ENCODE peak calls at places on chromosome 5, in four cellular contexts. M is IMR-90, C is endothelial cell of umbilical vein, E is K562. F is an unnamed sample.

GRCh38 chr5:134792287-134792686 is 33.7 kb downstream of the DDX46 start:
- DNase-seq in M (no peak), C (no peak), E (no peak), F (no peak)

GRCh38 chr5:141657937-141658545 is 6.8 kb upstream of the FCHSD1 start:
- DNase-seq in M (peak), C (peak), E (peak), F (no peak)

GRCh38 chr5:66143473-66144073 is 527 bp upstream of the SREK1 start:
- DNase-seq in M (no peak), C (no peak), E (peak), F (no peak)

GRCh38 chr5:124963236-124963929 is 216.9 kb upstream of the ZNF608 start:
- DNase-seq in M (peak), C (no peak), E (no peak), F (no peak)

GRCh38 chr5:107157811-107158210 is 512.9 kb downstream of the EFNA5 start:
- DNase-seq in M (no peak), C (no peak), E (no peak), F (no peak)

GRCh38 chr5:151917931-151918330 is 6.7 kb downstream of the GLRA1 start:
- DNase-seq in M (no peak), C (no peak), E (no peak), F (no peak)

GRCh38 chr5:106241409-106241808 is 1429.3 kb downstream of the EFNA5 start:
- DNase-seq in M (no peak), C (peak), E (no peak), F (no peak)

GRCh38 chr5:87195104-87195581 is 72.5 kb upstream of the RASA1 start:
- DNase-seq in M (peak), C (peak), E (no peak), F (peak)

DNA sequence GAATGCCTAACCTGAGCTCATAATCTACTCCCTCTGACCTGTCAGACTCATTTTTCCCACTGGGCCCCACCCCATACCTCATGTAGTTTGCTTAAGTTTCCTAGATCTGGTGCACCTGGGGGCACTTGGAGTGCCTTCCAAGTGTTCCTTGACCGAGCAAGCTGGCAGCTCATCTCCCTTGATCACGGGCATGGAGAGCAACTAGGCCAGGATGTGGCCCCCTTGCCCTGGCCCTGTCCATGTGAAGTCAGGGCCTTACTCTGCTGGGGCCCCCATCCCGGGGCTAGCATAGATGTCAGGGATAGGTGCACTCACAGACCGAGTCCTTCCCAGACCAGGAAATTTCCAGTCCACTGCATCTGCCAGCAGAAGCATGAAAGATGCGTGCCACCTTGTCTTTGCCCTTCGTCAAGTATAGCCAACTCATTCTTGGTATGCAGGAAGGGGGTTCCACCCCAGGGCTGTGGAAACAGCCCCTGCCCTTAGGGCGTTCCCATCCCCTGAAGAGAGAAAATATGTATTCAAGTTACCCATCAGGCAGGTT is 41.9 kb downstream of the SLC22A5 start:
- DNase-seq in M (no peak), C (no peak), E (no peak), F (no peak)
- TF ChIP-seq FOS in M (no peak), C (no peak), E (no peak), F (no peak)

DNA sequence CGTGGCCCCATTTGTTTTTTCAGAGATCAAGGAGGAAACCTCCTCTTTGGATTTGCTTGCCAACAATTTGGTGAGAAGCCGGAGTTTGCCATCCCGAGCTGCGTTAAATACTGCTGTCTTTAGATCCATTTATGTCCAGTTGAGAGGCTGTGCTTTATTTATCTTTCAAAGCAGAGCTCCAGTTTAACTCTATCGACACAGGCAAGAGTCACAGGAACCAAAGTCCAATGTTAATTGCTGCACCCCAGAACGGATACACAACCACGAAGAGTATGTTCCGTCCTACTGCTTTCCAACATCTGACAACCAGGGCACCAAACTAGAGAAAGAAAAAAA is 1.2 kb downstream of the FEM1C start:
- DNase-seq in M (no peak), C (no peak), E (no peak), F (no peak)
- TF ChIP-seq FOS in M (no peak), C (no peak), E (no peak), F (no peak)

GRCh38 chr5:137073192-137073591 is 425.9 kb downstream of the SPOCK1 start:
- DNase-seq in M (peak), C (peak), E (no peak), F (no peak)

GRCh38 chr5:137075163-137075970 is 423.8 kb downstream of the SPOCK1 start:
- DNase-seq in M (peak), C (peak), E (peak), F (no peak)

GRCh38 chr5:137072376-137073174 is 426.6 kb downstream of the SPOCK1 start:
- DNase-seq in M (no peak), C (peak), E (no peak), F (no peak)

GRCh38 chr5:137084016-137084415 is 415.1 kb downstream of the SPOCK1 start:
- DNase-seq in M (no peak), C (no peak), E (no peak), F (no peak)

DNA sequence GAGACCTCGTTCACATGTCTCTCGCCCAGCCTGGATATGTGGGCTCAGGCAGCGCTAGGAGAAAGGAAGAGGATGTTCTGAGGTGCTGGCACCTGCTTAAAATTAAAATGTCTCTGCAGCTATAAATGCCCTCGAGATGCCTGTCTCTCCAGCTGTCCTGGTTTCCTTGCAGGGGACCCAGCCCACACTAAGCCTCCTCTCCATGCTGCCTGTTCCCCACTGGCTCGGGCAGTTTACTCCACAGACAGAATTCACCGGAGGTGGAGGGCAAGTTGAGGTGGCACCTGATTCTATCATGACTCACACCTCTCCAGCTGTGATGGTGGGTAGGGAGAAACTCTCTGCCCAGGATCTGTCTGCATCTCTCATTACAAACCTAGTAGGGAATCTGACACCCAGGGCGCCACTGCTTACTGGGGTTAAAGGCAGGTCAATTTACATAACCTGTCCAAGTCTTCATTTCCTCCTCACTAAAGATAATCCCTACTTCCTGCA is 420.9 kb downstream of the SPOCK1 start:
- DNase-seq in M (peak), C (no peak), E (no peak), F (no peak)
- TF ChIP-seq FOS in M (peak), C (no peak), E (no peak), F (no peak)

GRCh38 chr5:1111727-1112289 is at the start of gene SLC12A7:
- DNase-seq in M (no peak), C (peak), E (peak), F (no peak)

GRCh38 chr5:1110260-1110929 is 1.5 kb downstream of the SLC12A7 start:
- DNase-seq in M (no peak), C (no peak), E (no peak), F (no peak)

GRCh38 chr5:1112596-1113331 is 901 bp upstream of the SLC12A7 start:
- DNase-seq in M (no peak), C (no peak), E (no peak), F (no peak)

GRCh38 chr5:1109542-1110259 is 2.2 kb downstream of the SLC12A7 start:
- DNase-seq in M (no peak), C (no peak), E (no peak), F (no peak)

GRCh38 chr5:1110930-1111726 is 735 bp downstream of the SLC12A7 start:
- DNase-seq in M (no peak), C (peak), E (peak), F (no peak)
- TF ChIP-seq FOS in M (no peak), C (no peak), E (no peak), F (no peak)

GRCh38 chr5:88833371-88834107 is 49.4 kb downstream of the MEF2C start:
- DNase-seq in M (peak), C (peak), E (no peak), F (no peak)
- TF ChIP-seq FOS in M (no peak), C (no peak), E (no peak), F (no peak)

DNA sequence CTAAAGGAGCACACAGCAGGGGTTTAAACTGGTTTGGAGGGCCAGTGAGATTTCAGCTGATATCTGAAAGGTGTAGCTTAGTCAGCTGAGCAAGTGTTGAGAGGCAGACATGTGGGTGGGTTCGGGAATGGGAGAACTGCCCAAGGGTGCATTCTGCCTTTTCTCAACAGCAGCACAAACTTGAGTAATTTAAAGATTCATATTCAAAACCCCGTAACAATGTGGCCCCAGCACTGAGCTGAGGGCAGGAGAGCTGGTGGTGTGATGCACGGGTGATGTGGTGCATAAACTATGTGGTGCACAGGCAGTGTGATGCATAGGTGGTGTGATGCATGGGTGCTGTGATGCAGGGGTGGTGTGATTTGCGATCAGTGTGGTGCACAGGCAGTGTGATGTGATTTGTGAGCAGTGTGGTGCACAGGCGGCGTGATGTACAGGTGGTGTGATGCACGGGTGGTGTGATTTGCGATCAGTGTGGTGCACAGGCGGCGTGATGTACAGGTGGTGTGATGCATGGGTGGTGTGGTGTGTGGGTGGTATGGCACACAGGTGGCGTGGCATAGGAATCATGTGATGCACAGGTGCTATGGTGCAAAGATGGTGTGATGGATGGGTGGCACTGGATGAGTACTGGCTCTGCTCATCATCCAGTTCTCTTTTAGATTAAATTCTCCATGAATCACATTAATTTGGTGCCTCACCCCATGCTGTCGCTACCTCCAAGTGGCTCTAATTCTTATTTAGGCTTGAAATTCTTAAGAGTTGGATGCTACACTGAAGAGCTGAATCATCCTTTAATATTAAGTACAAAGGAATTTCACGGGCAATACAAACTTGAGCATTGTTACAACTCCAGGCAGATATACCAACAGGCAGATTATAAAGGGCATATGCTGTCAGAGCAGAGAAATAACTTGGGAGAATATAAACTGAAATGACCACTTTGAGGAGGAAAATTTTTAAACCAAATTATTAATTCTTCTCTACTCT is 53.5 kb downstream of the DAP start:
- DNase-seq in M (peak), C (no peak), E (no peak), F (no peak)
- TF ChIP-seq FOS in M (no peak), C (no peak), E (no peak), F (no peak)

GRCh38 chr5:150068472-150068871 is 17.9 kb downstream of the CSF1R start:
- DNase-seq in M (no peak), C (peak), E (no peak), F (no peak)

GRCh38 chr5:150068961-150069618 is 17.3 kb downstream of the CSF1R start:
- DNase-seq in M (no peak), C (no peak), E (no peak), F (no peak)

GRCh38 chr5:150066901-150067396 is 19.4 kb downstream of the CSF1R start:
- DNase-seq in M (peak), C (no peak), E (no peak), F (no peak)

GRCh38 chr5:150067405-150067960 is 18.9 kb downstream of the CSF1R start:
- DNase-seq in M (no peak), C (no peak), E (no peak), F (no peak)

GRCh38 chr5:150068071-150068470 is 18.3 kb downstream of the CSF1R start:
- DNase-seq in M (no peak), C (no peak), E (no peak), F (no peak)
- TF ChIP-seq FOS in M (no peak), C (no peak), E (no peak), F (no peak)

DNA sequence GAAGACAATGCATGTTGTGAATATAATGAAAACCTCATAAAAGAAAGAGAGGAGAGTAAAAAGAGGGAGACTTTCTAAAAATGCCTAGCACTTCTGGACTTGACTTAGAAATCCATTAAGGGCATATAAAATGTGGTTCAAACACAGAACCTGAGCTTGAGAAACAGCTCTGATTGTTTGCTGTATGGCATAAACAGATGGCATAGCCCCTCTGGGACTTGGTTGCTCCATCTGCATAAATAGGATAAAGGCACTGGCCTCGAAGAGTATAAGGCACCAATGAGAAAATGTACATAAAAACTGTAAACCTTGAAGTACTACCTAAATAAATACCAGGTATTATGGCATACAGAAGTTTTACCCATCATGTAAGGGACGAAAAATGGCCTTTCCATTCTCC is 23.8 kb downstream of the MRPS27 start:
- DNase-seq in M (no peak), C (no peak), E (no peak), F (no peak)
- TF ChIP-seq FOS in M (no peak), C (no peak), E (no peak), F (no peak)

DNA sequence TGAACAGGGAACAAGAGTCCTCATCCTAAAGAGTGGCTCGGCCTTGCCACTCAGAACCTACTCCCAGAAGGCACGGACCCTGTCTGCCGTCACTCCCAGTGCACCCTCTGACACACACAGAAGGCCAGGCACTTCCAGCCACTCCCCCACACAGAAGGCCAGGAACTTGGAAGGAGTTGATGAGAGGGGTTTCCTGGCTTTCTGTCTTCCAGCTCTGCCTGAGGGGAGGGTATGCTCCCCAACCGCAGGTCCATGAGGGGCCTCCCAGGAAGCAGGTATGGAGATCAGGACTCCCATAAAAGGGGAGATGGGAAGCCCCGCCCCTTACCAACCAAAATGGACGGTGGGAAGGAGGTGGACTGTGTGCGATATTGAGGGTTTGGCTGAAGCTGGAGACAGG is 247.6 kb upstream of the IRX4 start:
- DNase-seq in M (no peak), C (no peak), E (no peak), F (no peak)
- TF ChIP-seq FOS in M (no peak), C (no peak), E (no peak), F (no peak)

F was measured in GM12878.